ENCODE peak calls at places on chromosomes 3 and 15, in nine cellular contexts. P, V, J, M, E, B, Y, X and C are unnamed samples.

GRCh38 chr15:43095243-43095642 is 10.6 kb downstream of the UBR1 start:
- DNase-seq in P (no peak), V (no peak), J (no peak), M (no peak), E (no peak), B (no peak), Y (peak), X (no peak), C (no peak)

GRCh38 chr3:32410367-32411246 is 19.0 kb downstream of the CMTM7 start:
- DNase-seq in P (no peak), V (no peak), J (no peak), M (no peak), E (no peak), B (no peak), Y (no peak), X (no peak), C (peak)

GRCh38 chr3:24830230-24831152 is 335.8 kb upstream of the THRB start:
- DNase-seq in P (no peak), V (no peak), J (peak), M (peak), E (no peak), B (no peak), Y (no peak), X (peak), C (no peak)

GRCh38 chr15:53974813-53975212 is 3.4 kb upstream of the UNC13C start:
- DNase-seq in P (no peak), V (no peak), J (no peak), M (no peak), E (no peak), B (no peak), Y (no peak), X (no peak), C (no peak)

GRCh38 chr3:159994182-159994581 is 5.5 kb downstream of the IL12A start:
- DNase-seq in P (no peak), V (no peak), J (no peak), M (no peak), E (no peak), B (no peak), Y (no peak), X (no peak), C (no peak)

GRCh38 chr3:188435266-188435665 is 281.3 kb downstream of the LPP start:
- DNase-seq in P (no peak), V (no peak), J (no peak), M (no peak), E (no peak), B (no peak), Y (no peak), X (no peak), C (no peak)

GRCh38 chr3:196145420-196146262 is 63.8 kb upstream of the TFRC start:
- DNase-seq in P (no peak), V (no peak), J (no peak), M (peak), E (no peak), B (no peak), Y (no peak), X (no peak), C (no peak)

GRCh38 chr3:46393554-46394434 is 13.1 kb downstream of the CCR5AS start:
- DNase-seq in P (no peak), V (no peak), J (no peak), M (peak), E (no peak), B (no peak), Y (no peak), X (no peak), C (peak)

GRCh38 chr3:149706905-149707304 is 45.4 kb downstream of the COMMD2 start:
- DNase-seq in P (no peak), V (no peak), J (no peak), M (no peak), E (no peak), B (no peak), Y (no peak), X (no peak), C (no peak)

GRCh38 chr15:45635191-45635638 is 386 bp downstream of the SQOR start:
- DNase-seq in P (peak), V (peak), J (peak), M (peak), E (no peak), B (peak), Y (no peak), X (peak), C (peak)

GRCh38 chr3:170128977-170129431 is 52.5 kb downstream of the PHC3 start:
- DNase-seq in P (no peak), V (no peak), J (no peak), M (no peak), E (peak), B (no peak), Y (no peak), X (no peak), C (no peak)

GRCh38 chr3:64459711-64460110 is 228.1 kb downstream of the ADAMTS9 start:
- DNase-seq in P (no peak), V (no peak), J (no peak), M (no peak), E (no peak), B (no peak), Y (no peak), X (no peak), C (no peak)

GRCh38 chr3:18111702-18112311 is 313.3 kb downstream of the SATB1 start:
- DNase-seq in P (no peak), V (no peak), J (no peak), M (no peak), E (no peak), B (peak), Y (no peak), X (no peak), C (no peak)

GRCh38 chr15:77823736-77824135 is 191.0 kb upstream of the LINGO1 start:
- DNase-seq in P (no peak), V (no peak), J (no peak), M (no peak), E (no peak), B (no peak), Y (no peak), X (no peak), C (no peak)

GRCh38 chr15:75346796-75347221 is at the start of gene NEIL1:
- DNase-seq in P (no peak), V (no peak), J (no peak), M (no peak), E (no peak), B (no peak), Y (no peak), X (no peak), C (no peak)

GRCh38 chr3:139259398-139259797 is 84.4 kb upstream of the MRPS22 start:
- DNase-seq in P (no peak), V (no peak), J (no peak), M (no peak), E (no peak), B (no peak), Y (no peak), X (no peak), C (no peak)

GRCh38 chr3:176978441-176978840 is 218.8 kb downstream of the TBL1XR1 start:
- DNase-seq in P (no peak), V (no peak), J (no peak), M (no peak), E (peak), B (no peak), Y (no peak), X (no peak), C (no peak)

GRCh38 chr3:126555795-126556636 is 2.7 kb downstream of the C3orf22 start:
- DNase-seq in P (no peak), V (peak), J (peak), M (peak), E (no peak), B (no peak), Y (no peak), X (no peak), C (peak)

GRCh38 chr3:46038916-46039315 is 11.6 kb upstream of the XCR1 start:
- DNase-seq in P (no peak), V (no peak), J (no peak), M (no peak), E (no peak), B (no peak), Y (no peak), X (no peak), C (no peak)

GRCh38 chr3:42876940-42877720 is 1.5 kb upstream of the CYP8B1 start:
- DNase-seq in P (no peak), V (no peak), J (no peak), M (no peak), E (no peak), B (no peak), Y (no peak), X (no peak), C (no peak)

GRCh38 chr3:150843241-150843640 is 62.0 kb downstream of the MINDY4B start:
- DNase-seq in P (no peak), V (no peak), J (no peak), M (no peak), E (no peak), B (no peak), Y (no peak), X (no peak), C (no peak)

GRCh38 chr3:150844484-150844883 is 60.8 kb downstream of the MINDY4B start:
- DNase-seq in P (no peak), V (no peak), J (peak), M (no peak), E (no peak), B (no peak), Y (no peak), X (no peak), C (no peak)

DNA sequence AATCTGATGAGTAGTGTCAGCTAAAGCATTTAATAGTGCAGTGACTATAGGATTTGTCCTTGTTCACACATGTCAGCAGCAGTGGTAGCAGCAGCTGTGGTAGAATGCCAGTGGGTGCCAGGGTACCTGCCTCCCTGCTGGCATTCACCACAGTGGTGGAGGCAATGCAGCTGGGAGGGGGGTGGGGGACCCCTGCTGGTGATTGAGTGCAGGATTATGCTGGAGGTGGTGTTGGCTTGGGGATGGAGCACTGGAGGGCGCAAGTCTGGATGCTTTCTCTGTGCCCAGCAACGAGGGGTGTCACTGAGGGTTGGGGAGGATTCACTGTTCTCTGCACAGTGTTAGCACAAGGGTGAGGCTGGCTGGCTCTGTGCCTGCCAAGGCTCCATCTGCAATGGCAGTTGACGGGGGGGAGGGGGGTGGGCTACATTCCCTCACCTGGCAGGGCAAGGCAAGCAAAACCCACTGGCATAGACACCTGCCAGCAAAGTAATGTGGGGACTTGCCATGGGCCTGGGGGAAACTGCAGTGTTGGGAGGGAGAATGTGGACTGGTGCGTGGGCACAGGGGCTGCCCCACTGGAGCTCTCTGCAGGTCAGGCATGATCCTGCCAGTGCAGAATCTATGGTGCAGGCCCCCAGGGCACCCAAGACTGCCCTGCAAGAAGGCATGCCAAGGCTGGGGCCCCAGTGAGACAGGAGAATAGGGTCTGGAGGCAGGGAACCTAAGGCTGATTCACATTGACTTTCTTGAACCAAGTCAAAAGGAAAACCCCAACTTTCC is 64.3 kb downstream of the MINDY4B start:
- DNase-seq in P (no peak), V (no peak), J (no peak), M (no peak), E (no peak), B (peak), Y (no peak), X (no peak), C (no peak)
- TF ChIP-seq CTCF in P (no peak), V (no peak), J (no peak), M (no peak), E (no peak), B (peak), Y (peak), X (no peak), C (no peak)

DNA sequence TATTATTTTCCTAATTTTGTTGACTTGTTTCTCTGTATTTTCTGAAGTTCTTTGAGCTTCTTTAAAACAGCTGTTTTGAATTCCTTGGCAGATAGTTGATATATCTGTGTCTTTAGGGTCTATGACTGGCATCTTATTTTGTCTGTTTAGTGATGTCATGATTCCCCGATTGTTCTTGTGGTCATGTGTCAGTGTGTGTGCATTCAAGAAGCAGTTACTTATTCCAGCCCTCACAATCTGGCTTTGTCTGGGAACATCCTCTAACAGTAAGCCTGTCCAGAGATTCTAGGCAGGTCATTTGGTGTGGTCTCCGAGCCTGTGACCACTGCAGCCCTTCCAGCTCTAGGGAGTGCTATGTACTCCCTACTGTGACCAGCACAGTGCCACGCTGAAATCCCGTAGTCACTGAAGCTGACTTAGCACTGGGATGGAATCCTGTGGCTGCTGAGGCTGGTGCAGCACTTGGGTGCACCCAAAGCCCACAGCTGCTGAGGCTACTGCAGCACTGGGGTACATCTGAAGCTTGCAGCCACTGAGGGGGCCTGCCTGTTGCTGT is 6.7 kb downstream of the LNP1 start:
- DNase-seq in P (no peak), V (no peak), J (no peak), M (no peak), E (no peak), B (no peak), Y (no peak), X (no peak), C (no peak)
- H3K27ac ChIP-seq in P (no peak), V (no peak), J (no peak), M (no peak), E (no peak), B (no peak), Y (no peak), X (no peak), C (no peak)

DNA sequence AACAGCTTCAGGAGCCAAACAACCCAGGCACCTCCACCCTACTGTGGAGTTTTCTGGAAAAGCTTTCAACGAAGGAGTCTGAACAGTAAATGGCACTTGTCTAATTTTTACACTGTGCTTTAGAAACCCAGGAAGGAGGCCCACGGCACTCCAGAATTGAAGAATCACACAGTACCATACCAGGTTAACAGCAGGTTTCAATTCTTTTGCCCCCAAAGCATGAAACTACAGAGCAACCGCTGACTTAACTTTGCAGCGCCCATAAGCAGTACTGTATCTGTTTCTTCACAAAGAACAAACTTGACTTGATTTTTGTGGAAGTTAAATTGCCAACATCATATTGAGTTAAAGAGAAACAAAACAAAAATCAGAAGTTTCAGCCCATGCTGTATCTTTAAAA is 456.5 kb downstream of the FOXP1 start:
- DNase-seq in P (no peak), V (no peak), J (no peak), M (no peak), E (no peak), B (no peak), Y (no peak), X (no peak), C (no peak)
- TF ChIP-seq CTCF in P (no peak), V (no peak), J (no peak), M (no peak), E (no peak), B (no peak), Y (no peak), X (no peak), C (no peak)

GRCh38 chr3:13344663-13345062 is 75.5 kb downstream of the NUP210 start:
- DNase-seq in P (no peak), V (no peak), J (no peak), M (no peak), E (no peak), B (no peak), Y (no peak), X (no peak), C (no peak)

GRCh38 chr3:13346481-13347389 is 73.4 kb downstream of the NUP210 start:
- DNase-seq in P (no peak), V (no peak), J (no peak), M (no peak), E (peak), B (no peak), Y (no peak), X (no peak), C (no peak)

GRCh38 chr3:13345772-13346171 is 74.3 kb downstream of the NUP210 start:
- DNase-seq in P (no peak), V (no peak), J (no peak), M (no peak), E (no peak), B (no peak), Y (no peak), X (no peak), C (no peak)

GRCh38 chr3:13345284-13345683 is 74.8 kb downstream of the NUP210 start:
- DNase-seq in P (no peak), V (no peak), J (no peak), M (no peak), E (no peak), B (no peak), Y (no peak), X (no peak), C (no peak)

DNA sequence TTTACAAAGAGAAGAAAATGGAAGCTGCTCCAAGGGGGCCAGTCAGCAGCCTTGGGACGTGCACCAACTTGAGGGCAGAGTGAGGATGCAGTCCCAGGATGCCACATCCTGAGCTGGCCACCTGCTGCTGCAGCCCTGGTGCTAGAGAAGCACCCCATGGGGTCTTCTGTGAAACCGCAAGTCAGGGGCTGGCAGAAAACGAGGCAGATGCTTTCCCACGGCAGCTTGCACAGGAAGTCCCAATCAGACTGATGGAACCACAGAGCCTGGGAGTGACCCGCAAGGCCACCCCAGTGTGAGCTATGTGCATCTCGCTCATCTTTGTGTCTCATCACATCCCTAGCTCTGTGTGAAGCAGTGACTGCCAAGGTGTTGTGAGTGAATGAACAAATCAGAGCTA is 76.5 kb downstream of the NUP210 start:
- DNase-seq in P (no peak), V (no peak), J (no peak), M (no peak), E (no peak), B (no peak), Y (no peak), X (no peak), C (no peak)
- H3K27ac ChIP-seq in P (no peak), V (no peak), J (no peak), M (no peak), E (no peak), B (no peak), Y (no peak), X (no peak), C (no peak)